ENCODE peak calls at places on chromosome 13, in eight cellular contexts. R, A, U, Y, H, Z, W and N are unnamed samples.

GRCh38 chr13:30466841-30467252 is 1.1 kb upstream of the HMGB1 start:
- DNase-seq in R (no peak), A (no peak), U (no peak), Y (no peak), H (no peak), Z (no peak), W (no peak), N (no peak)

GRCh38 chr13:59340151-59340550 is 823.6 kb downstream of the DIAPH3 start:
- DNase-seq in R (no peak), A (no peak), U (no peak), Y (no peak), H (no peak), Z (no peak), W (no peak), N (no peak)

GRCh38 chr13:109700176-109700575 is 86.2 kb downstream of the IRS2 start:
- DNase-seq in R (peak; percentile 62), A (peak; percentile 76), U (no peak), Y (no peak), H (peak; percentile 78), Z (peak; percentile 93), W (peak; percentile 74), N (peak; percentile 78)

GRCh38 chr13:41802033-41802683 is 158.8 kb downstream of the VWA8 start:
- DNase-seq in R (no peak), A (no peak), U (no peak), Y (no peak), H (no peak), Z (no peak), W (no peak), N (no peak)

GRCh38 chr13:45434556-45435371 is 16.6 kb upstream of the SLC25A30 start:
- DNase-seq in R (no peak), A (no peak), U (no peak), Y (no peak), H (no peak), Z (peak; percentile 52), W (no peak), N (peak; percentile 13)

GRCh38 chr13:86446311-86446710 is 647.1 kb upstream of the SLITRK6 start:
- DNase-seq in R (peak; percentile 35), A (no peak), U (no peak), Y (no peak), H (no peak), Z (no peak), W (no peak), N (peak; percentile 58)

GRCh38 chr13:104586010-104586746 is 1520.0 kb upstream of the SLC10A2 start:
- DNase-seq in R (no peak), A (no peak), U (no peak), Y (no peak), H (no peak), Z (peak; percentile 50), W (no peak), N (no peak)

GRCh38 chr13:80173224-80173623 is 167.7 kb downstream of the SPRY2 start:
- DNase-seq in R (no peak), A (no peak), U (no peak), Y (no peak), H (no peak), Z (peak; percentile 29), W (peak; percentile 47), N (no peak)

GRCh38 chr13:76512676-76513277 is 373.4 kb downstream of the KCTD12 start:
- DNase-seq in R (no peak), A (no peak), U (no peak), Y (no peak), H (no peak), Z (no peak), W (no peak), N (no peak)

GRCh38 chr13:97879646-97880297 is 73.7 kb upstream of the IPO5 start:
- DNase-seq in R (no peak), A (no peak), U (no peak), Y (no peak), H (no peak), Z (no peak), W (no peak), N (no peak)

GRCh38 chr13:74316531-74316930 is 182.3 kb upstream of the KLF12 start:
- DNase-seq in R (no peak), A (no peak), U (no peak), Y (no peak), H (no peak), Z (no peak), W (no peak), N (no peak)